ENCODE peak calls at places on chromosome 18, in five cellular contexts. One of them, this sample, is unnamed.

GRCh38 chr18:3383381-3383915 is 66.5 kb upstream of the TGIF1 start:
- DNase-seq in NCI-H1092 treated with DMSO at 0.1 percent for 48 hours: no peak
- DNase-seq in pancreas: no peak
- DNase-seq in stimulated activated CD4-positive, alpha-beta T cell treated with anti-CD3 and anti-CD28 coated beads, Interleukin-12 subunit alpha, Interleukin-12 subunit beta, amount 100 ng/mL, for 48 hours: no peak
- DNase-seq in colonic mucosa: no peak
- DNase-seq in this sample: no peak

GRCh38 chr18:2606335-2606734 is 35.0 kb downstream of the NDC80 start:
- DNase-seq in NCI-H1092 treated with DMSO at 0.1 percent for 48 hours: no peak
- DNase-seq in pancreas: no peak
- DNase-seq in stimulated activated CD4-positive, alpha-beta T cell treated with anti-CD3 and anti-CD28 coated beads, Interleukin-12 subunit alpha, Interleukin-12 subunit beta, amount 100 ng/mL, for 48 hours: no peak
- DNase-seq in colonic mucosa: no peak
- DNase-seq in this sample: no peak

GRCh38 chr18:62045316-62045715 is 141.5 kb downstream of the PIGN start:
- DNase-seq in NCI-H1092 treated with DMSO at 0.1 percent for 48 hours: no peak
- DNase-seq in pancreas: no peak
- DNase-seq in stimulated activated CD4-positive, alpha-beta T cell treated with anti-CD3 and anti-CD28 coated beads, Interleukin-12 subunit alpha, Interleukin-12 subunit beta, amount 100 ng/mL, for 48 hours: no peak
- DNase-seq in colonic mucosa: no peak
- DNase-seq in this sample: no peak

GRCh38 chr18:9531791-9532410 is 56.6 kb downstream of the RALBP1 start:
- DNase-seq in NCI-H1092 treated with DMSO at 0.1 percent for 48 hours: no peak
- DNase-seq in pancreas: no peak
- DNase-seq in stimulated activated CD4-positive, alpha-beta T cell treated with anti-CD3 and anti-CD28 coated beads, Interleukin-12 subunit alpha, Interleukin-12 subunit beta, amount 100 ng/mL, for 48 hours: no peak
- DNase-seq in colonic mucosa: no peak
- DNase-seq in this sample: no peak

GRCh38 chr18:334575-335132 is 66.8 kb upstream of the THOC1 start:
- DNase-seq in NCI-H1092 treated with DMSO at 0.1 percent for 48 hours: no peak
- DNase-seq in pancreas: no peak
- DNase-seq in stimulated activated CD4-positive, alpha-beta T cell treated with anti-CD3 and anti-CD28 coated beads, Interleukin-12 subunit alpha, Interleukin-12 subunit beta, amount 100 ng/mL, for 48 hours: no peak
- DNase-seq in colonic mucosa: no peak
- DNase-seq in this sample: no peak

GRCh38 chr18:56461151-56461550 is 177.2 kb downstream of the TXNL1 start:
- DNase-seq in NCI-H1092 treated with DMSO at 0.1 percent for 48 hours: no peak
- DNase-seq in pancreas: no peak
- DNase-seq in stimulated activated CD4-positive, alpha-beta T cell treated with anti-CD3 and anti-CD28 coated beads, Interleukin-12 subunit alpha, Interleukin-12 subunit beta, amount 100 ng/mL, for 48 hours: no peak
- DNase-seq in colonic mucosa: no peak
- DNase-seq in this sample: no peak

GRCh38 chr18:63677490-63678225 is 16.0 kb upstream of the SERPINB3 start:
- DNase-seq in NCI-H1092 treated with DMSO at 0.1 percent for 48 hours: no peak
- DNase-seq in pancreas: no peak
- DNase-seq in stimulated activated CD4-positive, alpha-beta T cell treated with anti-CD3 and anti-CD28 coated beads, Interleukin-12 subunit alpha, Interleukin-12 subunit beta, amount 100 ng/mL, for 48 hours: no peak
- DNase-seq in colonic mucosa: no peak
- DNase-seq in this sample: no peak

GRCh38 chr18:10450986-10451385 is 3.4 kb upstream of the APCDD1 start:
- DNase-seq in NCI-H1092 treated with DMSO at 0.1 percent for 48 hours: no peak
- DNase-seq in pancreas: no peak
- DNase-seq in stimulated activated CD4-positive, alpha-beta T cell treated with anti-CD3 and anti-CD28 coated beads, Interleukin-12 subunit alpha, Interleukin-12 subunit beta, amount 100 ng/mL, for 48 hours: no peak
- DNase-seq in colonic mucosa: no peak
- DNase-seq in this sample: no peak

GRCh38 chr18:31498450-31499156 is 626 bp downstream of the DSG2 start:
- DNase-seq in NCI-H1092 treated with DMSO at 0.1 percent for 48 hours: no peak
- DNase-seq in pancreas: peak; percentile 19
- DNase-seq in stimulated activated CD4-positive, alpha-beta T cell treated with anti-CD3 and anti-CD28 coated beads, Interleukin-12 subunit alpha, Interleukin-12 subunit beta, amount 100 ng/mL, for 48 hours: no peak
- DNase-seq in colonic mucosa: peak; percentile 67
- DNase-seq in this sample: no peak

GRCh38 chr18:13486686-13487085 is 239.7 kb downstream of the FAM210A start:
- DNase-seq in NCI-H1092 treated with DMSO at 0.1 percent for 48 hours: no peak
- DNase-seq in pancreas: no peak
- DNase-seq in stimulated activated CD4-positive, alpha-beta T cell treated with anti-CD3 and anti-CD28 coated beads, Interleukin-12 subunit alpha, Interleukin-12 subunit beta, amount 100 ng/mL, for 48 hours: no peak
- DNase-seq in colonic mucosa: no peak
- DNase-seq in this sample: no peak

GRCh38 chr18:80037869-80038630 is 3.8 kb downstream of the RBFA start:
- DNase-seq in NCI-H1092 treated with DMSO at 0.1 percent for 48 hours: no peak
- DNase-seq in pancreas: no peak
- DNase-seq in stimulated activated CD4-positive, alpha-beta T cell treated with anti-CD3 and anti-CD28 coated beads, Interleukin-12 subunit alpha, Interleukin-12 subunit beta, amount 100 ng/mL, for 48 hours: no peak
- DNase-seq in colonic mucosa: no peak
- DNase-seq in this sample: no peak

GRCh38 chr18:48629730-48630324 is 91.0 kb downstream of the CTIF start:
- DNase-seq in NCI-H1092 treated with DMSO at 0.1 percent for 48 hours: no peak
- DNase-seq in pancreas: no peak
- DNase-seq in stimulated activated CD4-positive, alpha-beta T cell treated with anti-CD3 and anti-CD28 coated beads, Interleukin-12 subunit alpha, Interleukin-12 subunit beta, amount 100 ng/mL, for 48 hours: no peak
- DNase-seq in colonic mucosa: no peak
- DNase-seq in this sample: peak; percentile 39

GRCh38 chr18:23244431-23244830 is 109.1 kb downstream of the CABLES1 start:
- DNase-seq in NCI-H1092 treated with DMSO at 0.1 percent for 48 hours: peak; percentile 62
- DNase-seq in pancreas: no peak
- DNase-seq in stimulated activated CD4-positive, alpha-beta T cell treated with anti-CD3 and anti-CD28 coated beads, Interleukin-12 subunit alpha, Interleukin-12 subunit beta, amount 100 ng/mL, for 48 hours: no peak
- DNase-seq in colonic mucosa: no peak
- DNase-seq in this sample: no peak

GRCh38 chr18:42426496-42427015 is 471.5 kb downstream of the PIK3C3 start:
- DNase-seq in NCI-H1092 treated with DMSO at 0.1 percent for 48 hours: no peak
- DNase-seq in pancreas: no peak
- DNase-seq in stimulated activated CD4-positive, alpha-beta T cell treated with anti-CD3 and anti-CD28 coated beads, Interleukin-12 subunit alpha, Interleukin-12 subunit beta, amount 100 ng/mL, for 48 hours: no peak
- DNase-seq in colonic mucosa: no peak
- DNase-seq in this sample: no peak

GRCh38 chr18:61926532-61926931 is 33.7 kb upstream of the RNF152 start:
- DNase-seq in NCI-H1092 treated with DMSO at 0.1 percent for 48 hours: no peak
- DNase-seq in pancreas: no peak
- DNase-seq in stimulated activated CD4-positive, alpha-beta T cell treated with anti-CD3 and anti-CD28 coated beads, Interleukin-12 subunit alpha, Interleukin-12 subunit beta, amount 100 ng/mL, for 48 hours: peak; percentile 41
- DNase-seq in colonic mucosa: no peak
- DNase-seq in this sample: no peak

GRCh38 chr18:10131783-10132381 is 218.1 kb downstream of the VAPA start:
- DNase-seq in NCI-H1092 treated with DMSO at 0.1 percent for 48 hours: peak; percentile 5
- DNase-seq in pancreas: peak; percentile 65
- DNase-seq in stimulated activated CD4-positive, alpha-beta T cell treated with anti-CD3 and anti-CD28 coated beads, Interleukin-12 subunit alpha, Interleukin-12 subunit beta, amount 100 ng/mL, for 48 hours: no peak
- DNase-seq in colonic mucosa: no peak
- DNase-seq in this sample: no peak

GRCh38 chr18:39415471-39415870 is 1849.9 kb upstream of the CELF4 start:
- DNase-seq in NCI-H1092 treated with DMSO at 0.1 percent for 48 hours: no peak
- DNase-seq in pancreas: no peak
- DNase-seq in stimulated activated CD4-positive, alpha-beta T cell treated with anti-CD3 and anti-CD28 coated beads, Interleukin-12 subunit alpha, Interleukin-12 subunit beta, amount 100 ng/mL, for 48 hours: no peak
- DNase-seq in colonic mucosa: no peak
- DNase-seq in this sample: no peak

GRCh38 chr18:63887424-63887823 is at the start of gene SERPINB2:
- DNase-seq in NCI-H1092 treated with DMSO at 0.1 percent for 48 hours: no peak
- DNase-seq in pancreas: no peak
- DNase-seq in stimulated activated CD4-positive, alpha-beta T cell treated with anti-CD3 and anti-CD28 coated beads, Interleukin-12 subunit alpha, Interleukin-12 subunit beta, amount 100 ng/mL, for 48 hours: no peak
- DNase-seq in colonic mucosa: no peak
- DNase-seq in this sample: no peak

GRCh38 chr18:41695441-41695840 is 259.6 kb upstream of the PIK3C3 start:
- DNase-seq in NCI-H1092 treated with DMSO at 0.1 percent for 48 hours: no peak
- DNase-seq in pancreas: no peak
- DNase-seq in stimulated activated CD4-positive, alpha-beta T cell treated with anti-CD3 and anti-CD28 coated beads, Interleukin-12 subunit alpha, Interleukin-12 subunit beta, amount 100 ng/mL, for 48 hours: no peak
- DNase-seq in colonic mucosa: no peak
- DNase-seq in this sample: no peak

GRCh38 chr18:46401486-46402115 is 255.4 kb downstream of the LOXHD1 start:
- DNase-seq in NCI-H1092 treated with DMSO at 0.1 percent for 48 hours: peak; percentile 86
- DNase-seq in pancreas: no peak
- DNase-seq in stimulated activated CD4-positive, alpha-beta T cell treated with anti-CD3 and anti-CD28 coated beads, Interleukin-12 subunit alpha, Interleukin-12 subunit beta, amount 100 ng/mL, for 48 hours: no peak
- DNase-seq in colonic mucosa: no peak
- DNase-seq in this sample: no peak